ENCODE peak calls at places on chromosome 3, in nine cellular contexts. Q, R, A, K, Z, S, T, W and G are unnamed samples.

GRCh38 chr3:64144241-64144900 is 80.9 kb downstream of the PRICKLE2 start:
- DNase-seq in Q (no peak), R (peak; percentile 44), A (no peak), K (no peak), Z (no peak), S (no peak), T (no peak), W (no peak), G (no peak)

GRCh38 chr3:46989146-46989810 is 9.8 kb downstream of the NBEAL2 start:
- DNase-seq in Q (no peak), R (peak; percentile 76), A (no peak), K (no peak), Z (no peak), S (no peak), T (no peak), W (no peak), G (no peak)

GRCh38 chr3:141094851-141095545 is 43.9 kb downstream of the SPSB4 start:
- DNase-seq in Q (peak; percentile 76), R (no peak), A (peak; percentile 63), K (peak; percentile 23), Z (no peak), S (no peak), T (peak; percentile 41), W (peak; percentile 79), G (no peak)

GRCh38 chr3:197041875-197042488 is 12.4 kb upstream of the MELTF start:
- DNase-seq in Q (no peak), R (no peak), A (no peak), K (no peak), Z (peak; percentile 10), S (peak; percentile 95), T (no peak), W (peak; percentile 54), G (no peak)

GRCh38 chr3:123652346-123652984 is 67.6 kb upstream of the HACD2 start:
- DNase-seq in Q (peak; percentile 88), R (peak; percentile 79), A (peak; percentile 86), K (peak; percentile 67), Z (no peak), S (no peak), T (peak; percentile 84), W (peak; percentile 77), G (peak; percentile 82)

GRCh38 chr3:77464106-77464688 is 424.3 kb downstream of the ROBO2 start:
- DNase-seq in Q (peak; percentile 11), R (no peak), A (no peak), K (peak; percentile 32), Z (no peak), S (no peak), T (no peak), W (peak; percentile 47), G (no peak)

GRCh38 chr3:143529018-143529478 is 319.2 kb downstream of the SLC9A9 start:
- DNase-seq in Q (peak; percentile 34), R (no peak), A (no peak), K (no peak), Z (no peak), S (no peak), T (peak; percentile 10), W (no peak), G (no peak)

GRCh38 chr3:10982782-10983181 is 9.8 kb upstream of the SLC6A1 start:
- DNase-seq in Q (no peak), R (no peak), A (no peak), K (no peak), Z (no peak), S (no peak), T (no peak), W (no peak), G (peak; percentile 49)

GRCh38 chr3:119382134-119382533 is 81.3 kb downstream of the TMEM39A start:
- DNase-seq in Q (no peak), R (no peak), A (no peak), K (no peak), Z (no peak), S (no peak), T (no peak), W (no peak), G (no peak)

GRCh38 chr3:23992051-23992628 is 47.1 kb downstream of the NR1D2 start:
- DNase-seq in Q (peak; percentile 74), R (peak; percentile 59), A (peak; percentile 57), K (peak; percentile 43), Z (no peak), S (peak; percentile 63), T (no peak), W (peak; percentile 59), G (no peak)

GRCh38 chr3:153835540-153835939 is 285.6 kb upstream of the ARHGEF26 start:
- DNase-seq in Q (no peak), R (peak; percentile 42), A (no peak), K (no peak), Z (no peak), S (no peak), T (no peak), W (no peak), G (no peak)

GRCh38 chr3:49417516-49418120 is 4.7 kb downstream of the AMT start:
- DNase-seq in Q (no peak), R (no peak), A (no peak), K (no peak), Z (no peak), S (no peak), T (no peak), W (no peak), G (peak; percentile 86)

GRCh38 chr3:49421890-49422378 is 339 bp downstream of the AMT start:
- DNase-seq in Q (no peak), R (no peak), A (no peak), K (no peak), Z (no peak), S (no peak), T (no peak), W (no peak), G (peak; percentile 36)

GRCh38 chr3:49424816-49425215 is 2.5 kb upstream of the AMT start:
- DNase-seq in Q (no peak), R (no peak), A (no peak), K (no peak), Z (no peak), S (no peak), T (no peak), W (no peak), G (no peak)

GRCh38 chr3:49427581-49427980 is 1.5 kb downstream of the NICN1 start:
- DNase-seq in Q (peak; percentile 60), R (no peak), A (no peak), K (no peak), Z (no peak), S (no peak), T (no peak), W (no peak), G (no peak)

DNA sequence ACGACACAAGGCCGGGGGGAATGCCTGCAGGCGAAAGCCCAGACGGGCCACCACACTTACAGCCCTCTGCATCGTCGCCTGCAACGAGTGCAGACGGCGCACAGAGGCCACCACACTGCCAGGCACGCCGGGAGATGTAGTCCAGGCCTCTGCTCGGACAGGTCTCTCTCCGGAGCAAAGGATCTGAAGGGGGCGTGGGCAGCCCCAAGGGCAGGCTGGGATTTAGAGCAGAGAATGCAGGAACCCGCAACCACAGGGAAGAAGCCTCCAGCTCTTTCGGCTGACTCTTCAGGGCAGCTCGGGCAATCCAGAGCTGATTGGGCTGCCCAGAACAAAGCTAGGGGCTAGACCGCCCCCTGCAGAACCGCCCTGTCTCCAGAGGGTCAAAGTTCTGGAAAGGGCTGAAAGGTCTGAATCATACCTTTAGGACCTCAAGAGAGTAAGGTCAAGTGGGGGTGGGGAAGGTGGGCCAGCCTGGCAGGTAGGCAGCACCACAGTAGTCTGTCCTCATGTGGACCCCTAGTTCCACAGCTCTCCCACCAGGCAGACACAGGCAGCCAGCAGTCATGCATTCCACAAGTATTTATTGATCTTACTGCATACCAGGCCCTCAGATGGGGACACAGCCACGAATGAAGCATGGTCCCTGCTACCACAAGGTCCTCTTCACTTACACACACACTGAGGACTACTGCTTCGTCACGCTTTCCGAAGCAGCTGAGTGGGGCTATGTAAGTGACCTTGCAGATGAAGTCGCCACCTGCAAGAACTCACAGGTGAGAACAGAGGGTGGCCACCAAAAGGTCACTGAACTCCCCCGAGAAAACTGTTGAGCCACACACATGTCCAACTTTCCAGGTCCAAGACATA is at the start of gene AMT:
- DNase-seq in Q (no peak), R (peak; percentile 98), A (no peak), K (no peak), Z (no peak), S (no peak), T (peak; percentile 61), W (peak; percentile 34), G (peak; percentile 84)
- H3K4me3 ChIP-seq in Q (no peak within 1 kb of the TSS), R (peak within 1 kb of the TSS; percentile 59), A (no peak within 1 kb of the TSS), K (no peak within 1 kb of the TSS), Z (no peak within 1 kb of the TSS), S (no peak within 1 kb of the TSS), T (peak within 1 kb of the TSS; percentile 8), W (peak within 1 kb of the TSS; percentile 1), G (peak within 1 kb of the TSS; percentile 70)

DNA sequence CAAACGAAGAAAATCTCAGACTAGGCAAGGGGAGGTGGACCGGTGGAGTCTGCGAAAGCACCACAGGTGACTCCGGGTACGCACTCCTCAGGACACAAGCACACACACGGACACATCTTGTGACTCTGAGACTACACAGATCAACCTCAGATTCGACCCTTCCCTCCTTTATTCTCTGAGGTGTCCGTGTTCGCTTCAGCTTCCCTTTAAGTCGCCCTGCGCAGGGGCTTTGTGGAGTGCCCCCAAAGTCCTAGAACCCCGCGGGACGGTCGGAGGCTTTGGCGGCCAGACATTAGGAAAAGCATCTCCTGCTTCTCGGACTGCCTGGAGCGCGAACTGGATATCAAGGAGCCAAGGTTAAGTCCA is 805 bp downstream of the DGKG start:
- DNase-seq in Q (no peak), R (peak; percentile 5), A (no peak), K (no peak), Z (no peak), S (no peak), T (no peak), W (no peak), G (no peak)
- H3K4me3 ChIP-seq in Q (no peak overlapping the region), R (no peak overlapping the region), A (peak overlapping the region; percentile 24), K (no peak overlapping the region), Z (no peak overlapping the region), S (peak overlapping the region; percentile 60), T (peak overlapping the region; percentile 39), W (no peak overlapping the region), G (no peak overlapping the region)

DNA sequence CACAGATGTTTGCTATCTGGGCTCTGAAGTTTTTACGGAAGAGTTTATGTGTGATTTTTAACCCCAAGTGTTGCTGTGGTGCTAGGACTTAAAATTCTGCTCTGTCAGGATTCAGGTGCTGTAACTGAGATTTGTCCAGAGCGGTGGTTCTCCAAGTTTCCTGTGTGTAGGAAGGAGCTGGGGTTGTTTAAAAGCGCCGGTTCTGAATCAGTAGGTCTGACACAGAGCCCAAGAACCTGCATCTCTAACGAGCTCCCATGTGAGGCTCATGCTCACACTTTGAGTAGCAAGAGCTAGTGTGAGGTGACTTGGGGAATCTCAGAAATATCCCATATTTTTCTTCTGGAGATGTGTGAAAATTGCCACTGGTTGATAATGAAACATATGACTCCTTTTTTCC is 325.5 kb downstream of the SATB1 start:
- DNase-seq in Q (peak; percentile 83), R (no peak), A (no peak), K (no peak), Z (no peak), S (no peak), T (no peak), W (peak; percentile 18), G (no peak)
- H3K4me3 ChIP-seq in Q (peak overlapping the region; percentile 58), R (no peak overlapping the region), A (no peak overlapping the region), K (no peak overlapping the region), Z (no peak overlapping the region), S (no peak overlapping the region), T (no peak overlapping the region), W (no peak overlapping the region), G (no peak overlapping the region)

DNA sequence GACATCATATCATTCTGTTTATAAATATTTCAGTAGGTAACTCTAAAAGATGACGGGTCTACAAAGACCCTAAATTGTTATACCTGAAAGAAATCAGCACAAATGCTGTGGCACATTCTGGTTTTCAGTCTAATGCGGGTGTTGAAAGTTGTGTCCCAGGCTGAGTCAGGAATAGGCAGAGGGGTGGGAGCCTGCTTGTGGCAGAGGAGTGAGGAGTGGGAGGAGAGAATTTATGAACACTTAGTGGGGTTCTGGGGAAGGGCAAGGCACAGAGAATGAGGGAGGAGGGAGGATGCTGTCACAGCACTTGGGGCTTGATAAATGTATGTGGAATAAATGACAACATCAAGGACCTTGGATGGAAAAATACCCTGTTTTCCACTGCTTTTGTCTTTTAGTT is 49.2 kb downstream of the ZNF621 start:
- DNase-seq in Q (no peak), R (no peak), A (no peak), K (no peak), Z (no peak), S (no peak), T (no peak), W (no peak), G (no peak)
- H3K4me3 ChIP-seq in Q (no peak overlapping the region), R (no peak overlapping the region), A (no peak overlapping the region), K (no peak overlapping the region), Z (no peak overlapping the region), S (peak overlapping the region; percentile 49), T (no peak overlapping the region), W (no peak overlapping the region), G (no peak overlapping the region)